ENCODE peak calls at places on chromosomes 2 and 18, in six cellular contexts. M is left ventricle myocardium inferior, P is sigmoid colon, C is osteoblast, N is astrocyte, F is endodermal cell. Y is an unnamed sample.

GRCh38 chr2:230905448-230906430 is 19.3 kb downstream of the GPR55 start:
- DNase-seq in M (no peak), P (peak), C (no peak), N (no peak), F (peak), Y (no peak)

GRCh38 chr2:6986251-6986893 is 69.2 kb downstream of the RNF144A start:
- DNase-seq in M (no peak), P (no peak), C (no peak), N (no peak), F (peak), Y (no peak)

GRCh38 chr18:11154369-11154982 is 5.1 kb upstream of the PIEZO2 start:
- DNase-seq in M (no peak), P (no peak), C (no peak), N (peak), F (no peak), Y (no peak)

GRCh38 chr2:71575966-71576365 is 122.6 kb downstream of the DYSF start:
- DNase-seq in M (no peak), P (no peak), C (no peak), N (no peak), F (no peak), Y (no peak)

GRCh38 chr2:230326453-230327417 is at the start of gene SP140L:
- DNase-seq in M (peak), P (peak), C (peak), N (peak), F (peak), Y (peak)

GRCh38 chr2:71863338-71863737 is 284.3 kb downstream of the CYP26B1 start:
- DNase-seq in M (no peak), P (no peak), C (no peak), N (no peak), F (peak), Y (no peak)

GRCh38 chr2:237662671-237663093 is 35.3 kb downstream of the LRRFIP1 start:
- DNase-seq in M (peak), P (peak), C (peak), N (peak), F (peak), Y (peak)

GRCh38 chr2:100482741-100483140 is 12.5 kb downstream of the NMS start:
- DNase-seq in M (no peak), P (no peak), C (peak), N (no peak), F (peak), Y (no peak)

GRCh38 chr2:86815616-86816015 is 24.9 kb upstream of the CD8A start:
- DNase-seq in M (no peak), P (no peak), C (no peak), N (no peak), F (no peak), Y (no peak)

GRCh38 chr2:234335676-234336228 is 161.1 kb downstream of the ARL4C start:
- DNase-seq in M (peak), P (peak), C (peak), N (peak), F (peak), Y (peak)

GRCh38 chr2:239852272-239852671 is 172.9 kb downstream of the NDUFA10 start:
- DNase-seq in M (no peak), P (no peak), C (no peak), N (no peak), F (peak), Y (no peak)

GRCh38 chr2:168033966-168034365 is 213.4 kb downstream of the STK39 start:
- DNase-seq in M (no peak), P (no peak), C (no peak), N (no peak), F (no peak), Y (no peak)
- H3K4me3 ChIP-seq in M (no peak), P (no peak), C (no peak), N (no peak), F (no peak), Y (no peak)

GRCh38 chr2:33019796-33020195 is 73.0 kb downstream of the LTBP1 start:
- DNase-seq in M (no peak), P (no peak), C (no peak), N (no peak), F (no peak), Y (no peak)
- TF ChIP-seq CTCF in M (no peak), P (no peak), C (no peak), N (no peak), F (no peak), Y (no peak)

GRCh38 chr2:66578853-66579158 is 143.9 kb downstream of the MEIS1 start:
- DNase-seq in M (no peak), P (no peak), C (no peak), N (no peak), F (no peak), Y (no peak)
- H3K27ac ChIP-seq in M (no peak), P (peak), C (no peak), N (no peak), F (peak), Y (no peak)

GRCh38 chr18:36658611-36659010 is 170.2 kb downstream of the TPGS2 start:
- DNase-seq in M (no peak), P (no peak), C (no peak), N (no peak), F (no peak), Y (no peak)
- H3K4me3 ChIP-seq in M (no peak), P (no peak), C (no peak), N (no peak), F (no peak), Y (no peak)

GRCh38 chr2:65706376-65706775 is 274.0 kb upstream of the SPRED2 start:
- DNase-seq in M (no peak), P (no peak), C (no peak), N (peak), F (no peak), Y (no peak)

GRCh38 chr2:65711863-65712262 is 279.5 kb upstream of the SPRED2 start:
- DNase-seq in M (no peak), P (no peak), C (no peak), N (no peak), F (no peak), Y (no peak)

GRCh38 chr2:65710356-65710755 is 278.0 kb upstream of the SPRED2 start:
- DNase-seq in M (no peak), P (no peak), C (no peak), N (no peak), F (no peak), Y (no peak)

GRCh38 chr2:65708129-65708528 is 275.7 kb upstream of the SPRED2 start:
- DNase-seq in M (no peak), P (no peak), C (no peak), N (peak), F (no peak), Y (no peak)

DNA sequence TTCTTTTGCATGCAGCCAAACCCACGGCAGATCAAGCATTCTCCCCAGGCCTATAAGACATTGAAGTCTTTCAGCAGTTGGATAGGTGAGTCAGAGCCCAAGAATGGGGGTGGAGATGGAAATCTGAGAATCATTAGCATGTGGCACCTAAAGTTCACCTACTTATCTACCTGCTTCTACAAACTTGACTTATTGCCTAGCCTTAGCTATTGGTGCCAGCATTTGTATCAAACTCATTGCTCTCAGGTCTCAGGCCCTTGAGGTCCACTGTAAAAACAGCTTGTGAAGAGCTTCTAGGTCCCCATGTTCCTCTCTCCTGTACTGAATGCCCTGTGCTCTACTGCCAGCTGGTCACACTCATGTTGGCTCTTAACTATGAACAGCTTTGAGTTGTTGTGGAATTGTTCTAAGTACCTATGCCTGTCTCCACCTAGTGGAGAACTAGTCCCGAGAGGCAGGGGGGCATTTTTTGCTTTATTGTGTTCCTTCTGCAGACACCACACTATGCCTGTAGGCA is 278.4 kb upstream of the SPRED2 start:
- DNase-seq in M (no peak), P (no peak), C (no peak), N (peak), F (peak), Y (no peak)
- TF ChIP-seq CTCF in M (no peak), P (no peak), C (peak), N (peak), F (peak), Y (no peak)

DNA sequence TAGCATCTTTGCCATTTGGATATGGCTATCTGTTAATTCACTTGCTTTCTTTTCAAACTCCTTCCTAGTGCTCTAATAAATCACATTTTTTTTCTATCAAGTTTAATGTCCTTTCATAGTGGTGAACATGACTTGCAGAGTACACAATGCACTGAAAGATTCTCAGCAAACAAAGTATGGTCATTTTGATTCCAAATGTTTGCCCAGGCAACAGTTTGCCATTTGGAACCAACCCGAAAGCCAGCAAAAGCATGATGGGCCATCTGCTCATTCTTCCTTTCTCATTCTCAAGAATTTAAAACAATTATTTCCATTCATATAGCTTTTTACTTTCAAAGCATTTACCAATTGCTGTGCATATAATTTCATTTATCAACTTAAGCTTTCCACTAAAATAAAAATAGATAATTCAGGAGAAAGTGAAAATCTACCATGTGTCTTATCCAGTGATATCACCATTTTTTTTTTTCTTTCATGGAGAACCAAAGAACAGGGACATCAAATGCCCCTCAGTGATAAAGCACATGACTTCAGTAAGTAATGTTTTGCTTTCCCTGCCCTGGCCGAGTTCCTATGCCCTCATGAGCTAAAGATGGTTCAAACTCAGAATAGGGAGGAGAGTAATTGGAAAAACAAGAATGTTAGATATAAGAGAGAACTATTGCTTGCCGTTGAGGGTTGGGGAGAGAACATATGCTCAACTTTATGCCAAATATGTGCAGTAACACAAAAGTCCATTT is 62.0 kb downstream of the HNMT start:
- DNase-seq in M (no peak), P (no peak), C (no peak), N (no peak), F (no peak), Y (no peak)
- H3K27ac ChIP-seq in M (no peak), P (no peak), C (no peak), N (no peak), F (no peak), Y (no peak)

GRCh38 chr2:98773169-98773568 is 42.2 kb upstream of the MGAT4A start:
- DNase-seq in M (no peak), P (no peak), C (peak), N (no peak), F (no peak), Y (no peak)

GRCh38 chr2:98777076-98777475 is 46.1 kb upstream of the MGAT4A start:
- DNase-seq in M (no peak), P (no peak), C (no peak), N (no peak), F (no peak), Y (no peak)

GRCh38 chr2:98777710-98778109 is 46.8 kb upstream of the MGAT4A start:
- DNase-seq in M (no peak), P (no peak), C (no peak), N (no peak), F (no peak), Y (no peak)

GRCh38 chr2:98773907-98774306 is 43.0 kb upstream of the MGAT4A start:
- DNase-seq in M (no peak), P (no peak), C (peak), N (no peak), F (peak), Y (no peak)

DNA sequence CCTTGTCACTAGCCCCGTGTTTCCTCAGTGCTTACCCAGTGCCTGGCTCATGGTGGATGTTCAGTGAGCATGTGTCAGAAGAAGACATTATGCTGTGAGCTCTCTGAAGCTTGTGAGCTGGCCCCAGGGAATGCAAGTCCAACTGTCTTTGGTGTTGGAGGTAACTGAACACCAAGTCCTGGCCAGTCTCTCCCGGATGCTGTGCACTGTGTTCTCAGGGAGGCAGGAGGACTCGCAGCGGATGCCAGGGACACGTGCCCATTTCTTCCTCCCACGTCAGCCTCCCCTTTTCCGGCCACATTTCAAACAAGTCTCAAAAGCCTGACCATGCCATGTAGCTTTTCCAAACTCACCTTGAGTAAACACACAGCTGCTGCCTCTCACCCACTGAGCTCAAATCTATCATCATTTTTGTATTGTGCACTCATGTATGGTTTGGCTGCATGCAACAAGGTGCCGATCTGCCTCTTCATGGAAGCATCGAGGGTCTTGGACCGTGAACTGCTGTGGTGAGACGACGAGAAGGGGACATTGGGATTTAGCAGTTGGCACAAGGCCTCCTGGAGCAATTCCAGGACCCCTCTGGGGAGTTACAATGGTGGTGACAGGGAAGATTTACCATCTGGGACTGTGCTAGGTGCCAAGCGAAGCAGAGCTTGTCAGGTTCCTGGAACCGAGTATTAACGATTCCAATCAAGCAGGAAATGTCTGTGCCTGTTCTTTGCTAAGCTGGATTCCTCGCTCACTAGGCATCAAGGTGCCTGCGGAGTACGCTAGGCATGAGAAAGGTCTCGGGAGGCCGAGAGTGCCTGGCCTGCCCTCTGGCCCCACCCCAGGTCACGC is 44.4 kb upstream of the MGAT4A start:
- DNase-seq in M (no peak), P (no peak), C (peak), N (peak), F (no peak), Y (no peak)
- H3K4me3 ChIP-seq in M (no peak), P (no peak), C (no peak), N (peak), F (no peak), Y (no peak)

GRCh38 chr2:98821629-98822135 is 90.8 kb upstream of the MGAT4A start:
- DNase-seq in M (no peak), P (no peak), C (no peak), N (no peak), F (no peak), Y (no peak)

GRCh38 chr2:98825043-98825350 is 94.1 kb upstream of the MGAT4A start:
- DNase-seq in M (no peak), P (no peak), C (no peak), N (no peak), F (no peak), Y (no peak)

GRCh38 chr2:98824256-98825042 is 93.5 kb upstream of the MGAT4A start:
- DNase-seq in M (no peak), P (no peak), C (no peak), N (no peak), F (peak), Y (no peak)

GRCh38 chr2:98823196-98824166 is 92.5 kb upstream of the MGAT4A start:
- DNase-seq in M (no peak), P (no peak), C (no peak), N (no peak), F (peak), Y (peak)

DNA sequence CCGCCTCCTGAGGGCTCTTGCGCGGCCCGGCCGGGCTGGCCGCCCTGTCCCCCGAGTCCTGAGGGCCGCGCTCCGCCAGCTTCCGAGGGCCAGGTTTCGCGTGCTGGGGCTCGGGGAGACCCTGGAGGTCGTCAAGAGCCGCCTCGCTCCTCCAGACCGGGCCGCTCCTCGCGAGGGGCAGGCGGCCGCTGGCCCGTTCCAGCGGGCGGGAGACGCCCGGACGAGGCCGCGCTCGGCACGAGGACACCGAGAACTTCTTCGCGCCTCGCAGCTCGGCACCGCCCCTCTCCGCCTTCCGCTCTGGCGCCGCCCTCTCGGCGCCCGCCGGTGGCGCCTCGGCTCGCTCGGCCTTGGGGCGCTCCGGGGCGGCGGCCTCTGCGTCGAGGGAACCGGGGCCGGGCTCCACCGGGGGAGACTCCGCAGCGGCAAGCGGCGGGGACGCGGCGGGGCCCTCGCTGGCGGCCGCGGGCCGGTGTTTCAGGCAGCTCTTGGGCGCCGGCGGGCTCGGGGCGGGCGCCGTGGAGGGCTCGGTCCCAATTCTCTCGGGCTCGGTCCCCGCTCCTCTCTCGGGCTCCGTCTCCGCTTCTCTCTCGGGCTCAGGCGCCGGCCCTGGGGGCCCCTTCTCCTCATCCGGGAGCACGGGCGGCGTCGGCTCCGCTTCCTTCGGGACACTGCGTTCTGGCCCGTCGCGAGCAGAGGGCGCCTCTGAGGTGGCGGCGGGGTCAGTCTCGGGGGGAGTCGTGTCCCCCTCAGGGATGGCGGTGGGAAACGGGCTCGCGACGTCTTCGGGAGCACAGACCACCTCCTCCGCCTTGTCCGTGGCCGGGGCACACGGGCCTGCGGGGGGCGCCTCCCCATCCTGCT is 91.6 kb upstream of the MGAT4A start:
- DNase-seq in M (peak), P (no peak), C (peak), N (no peak), F (peak), Y (peak)
- TF ChIP-seq CTCF in M (peak), P (no peak), C (no peak), N (no peak), F (peak), Y (peak)